ENCODE peak calls at places on chromosomes 3 and 15, in seven cellular contexts. One of them, this sample, is unnamed.

GRCh38 chr15:28919201-28919627 is 33.4 kb downstream of the APBA2 start:
- DNase-seq in GM23338: peak; percentile 35
- DNase-seq in left lung: peak; percentile 65
- DNase-seq in lung: no peak
- DNase-seq in tibial artery: peak; percentile 51
- DNase-seq in MM.1S: no peak
- DNase-seq in heart right ventricle: no peak
- DNase-seq in this sample: no peak

GRCh38 chr3:94862703-94863102 is 799.8 kb downstream of the NSUN3 start:
- DNase-seq in GM23338: peak; percentile 63
- DNase-seq in left lung: no peak
- DNase-seq in lung: no peak
- DNase-seq in tibial artery: no peak
- DNase-seq in MM.1S: peak; percentile 64
- DNase-seq in heart right ventricle: no peak
- DNase-seq in this sample: no peak

GRCh38 chr15:36079021-36079420 is 500.4 kb upstream of the CDIN1 start:
- DNase-seq in GM23338: no peak
- DNase-seq in left lung: no peak
- DNase-seq in lung: no peak
- DNase-seq in tibial artery: no peak
- DNase-seq in MM.1S: no peak
- DNase-seq in heart right ventricle: no peak
- DNase-seq in this sample: no peak

GRCh38 chr15:92047900-92048299 is 194.4 kb downstream of the SLCO3A1 start:
- DNase-seq in GM23338: no peak
- DNase-seq in left lung: no peak
- DNase-seq in lung: no peak
- DNase-seq in tibial artery: no peak
- DNase-seq in MM.1S: no peak
- DNase-seq in heart right ventricle: no peak
- DNase-seq in this sample: no peak

GRCh38 chr3:148815736-148816135 is 11.9 kb upstream of the CPB1 start:
- DNase-seq in GM23338: no peak
- DNase-seq in left lung: no peak
- DNase-seq in lung: no peak
- DNase-seq in tibial artery: no peak
- DNase-seq in MM.1S: no peak
- DNase-seq in heart right ventricle: no peak
- DNase-seq in this sample: no peak

GRCh38 chr15:28101201-28101600 is 2.1 kb upstream of the OCA2 start:
- DNase-seq in GM23338: no peak
- DNase-seq in left lung: peak; percentile 50
- DNase-seq in lung: no peak
- DNase-seq in tibial artery: no peak
- DNase-seq in MM.1S: no peak
- DNase-seq in heart right ventricle: no peak
- DNase-seq in this sample: no peak

GRCh38 chr3:52132930-52133329 is 21.3 kb downstream of the POC1A start:
- DNase-seq in GM23338: no peak
- DNase-seq in left lung: no peak
- DNase-seq in lung: no peak
- DNase-seq in tibial artery: no peak
- DNase-seq in MM.1S: no peak
- DNase-seq in heart right ventricle: no peak
- DNase-seq in this sample: no peak

GRCh38 chr15:91694829-91695205 is 158.7 kb upstream of the SLCO3A1 start:
- DNase-seq in GM23338: no peak
- DNase-seq in left lung: no peak
- DNase-seq in lung: peak; percentile 45
- DNase-seq in tibial artery: peak; percentile 71
- DNase-seq in MM.1S: no peak
- DNase-seq in heart right ventricle: no peak
- DNase-seq in this sample: no peak

GRCh38 chr3:186644683-186645082 is 4.5 kb downstream of the FETUB start:
- DNase-seq in GM23338: no peak
- DNase-seq in left lung: no peak
- DNase-seq in lung: peak; percentile 51
- DNase-seq in tibial artery: no peak
- DNase-seq in MM.1S: no peak
- DNase-seq in heart right ventricle: no peak
- DNase-seq in this sample: no peak

GRCh38 chr15:45638641-45639040 is 3.8 kb downstream of the SQOR start:
- DNase-seq in GM23338: no peak
- DNase-seq in left lung: no peak
- DNase-seq in lung: no peak
- DNase-seq in tibial artery: no peak
- DNase-seq in MM.1S: no peak
- DNase-seq in heart right ventricle: no peak
- DNase-seq in this sample: no peak

GRCh38 chr3:126152458-126152857 is 27.9 kb downstream of the ALDH1L1 start:
- DNase-seq in GM23338: no peak
- DNase-seq in left lung: peak; percentile 43
- DNase-seq in lung: no peak
- DNase-seq in tibial artery: no peak
- DNase-seq in MM.1S: no peak
- DNase-seq in heart right ventricle: no peak
- DNase-seq in this sample: peak; percentile 8

GRCh38 chr15:31202953-31203352 is 101.4 kb upstream of the TRPM1 start:
- DNase-seq in GM23338: no peak
- DNase-seq in left lung: no peak
- DNase-seq in lung: no peak
- DNase-seq in tibial artery: no peak
- DNase-seq in MM.1S: peak; percentile 79
- DNase-seq in heart right ventricle: no peak
- DNase-seq in this sample: no peak

GRCh38 chr15:101528917-101529299 is 39.4 kb upstream of the PCSK6 start:
- DNase-seq in GM23338: no peak
- DNase-seq in left lung: no peak
- DNase-seq in lung: peak; percentile 20
- DNase-seq in tibial artery: no peak
- DNase-seq in MM.1S: no peak
- DNase-seq in heart right ventricle: no peak
- DNase-seq in this sample: no peak

GRCh38 chr3:116059421-116060096 is 385.7 kb downstream of the LSAMP start:
- DNase-seq in GM23338: peak; percentile 52
- DNase-seq in left lung: no peak
- DNase-seq in lung: no peak
- DNase-seq in tibial artery: no peak
- DNase-seq in MM.1S: no peak
- DNase-seq in heart right ventricle: no peak
- DNase-seq in this sample: no peak

GRCh38 chr3:148833223-148833622 is 5.6 kb downstream of the CPB1 start:
- DNase-seq in GM23338: no peak
- DNase-seq in left lung: no peak
- DNase-seq in lung: no peak
- DNase-seq in tibial artery: no peak
- DNase-seq in MM.1S: no peak
- DNase-seq in heart right ventricle: no peak
- DNase-seq in this sample: no peak

GRCh38 chr15:51731549-51732267 is 5.7 kb downstream of the LYSMD2 start:
- DNase-seq in GM23338: peak; percentile 15
- DNase-seq in left lung: no peak
- DNase-seq in lung: no peak
- DNase-seq in tibial artery: no peak
- DNase-seq in MM.1S: peak; percentile 61
- DNase-seq in heart right ventricle: no peak
- DNase-seq in this sample: no peak

GRCh38 chr3:119781330-119782198 is at the start of gene NR1I2:
- DNase-seq in GM23338: peak; percentile 12
- DNase-seq in left lung: no peak
- DNase-seq in lung: no peak
- DNase-seq in tibial artery: no peak
- DNase-seq in MM.1S: no peak
- DNase-seq in heart right ventricle: no peak
- DNase-seq in this sample: no peak

GRCh38 chr15:57388199-57388863 is 12.0 kb downstream of the CGNL1 start:
- DNase-seq in GM23338: no peak
- DNase-seq in left lung: no peak
- DNase-seq in lung: no peak
- DNase-seq in tibial artery: no peak
- DNase-seq in MM.1S: no peak
- DNase-seq in heart right ventricle: no peak
- DNase-seq in this sample: no peak

GRCh38 chr15:29668120-29668602 is 154.1 kb downstream of the TJP1 start:
- DNase-seq in GM23338: peak; percentile 96
- DNase-seq in left lung: no peak
- DNase-seq in lung: peak; percentile 77
- DNase-seq in tibial artery: no peak
- DNase-seq in MM.1S: peak; percentile 84
- DNase-seq in heart right ventricle: peak; percentile 48
- DNase-seq in this sample: peak; percentile 81

GRCh38 chr3:197748597-197749314 is 927 bp upstream of the FYTTD1 start:
- DNase-seq in GM23338: no peak
- DNase-seq in left lung: no peak
- DNase-seq in lung: no peak
- DNase-seq in tibial artery: no peak
- DNase-seq in MM.1S: no peak
- DNase-seq in heart right ventricle: no peak
- DNase-seq in this sample: no peak

GRCh38 chr15:42736178-42736792 is 643 bp downstream of the CDAN1 start:
- DNase-seq in GM23338: peak; percentile 43
- DNase-seq in left lung: no peak
- DNase-seq in lung: no peak
- DNase-seq in tibial artery: no peak
- DNase-seq in MM.1S: peak; percentile 19
- DNase-seq in heart right ventricle: peak; percentile 50
- DNase-seq in this sample: no peak

GRCh38 chr15:75712668-75713337 is at the start of gene CSPG4:
- DNase-seq in GM23338: peak; percentile 84
- DNase-seq in left lung: peak; percentile 82
- DNase-seq in lung: no peak
- DNase-seq in tibial artery: peak; percentile 91
- DNase-seq in MM.1S: no peak
- DNase-seq in heart right ventricle: peak; percentile 73
- DNase-seq in this sample: no peak

GRCh38 chr15:42035362-42035761 is 14.5 kb upstream of the PLA2G4E start:
- DNase-seq in GM23338: peak; percentile 53
- DNase-seq in left lung: no peak
- DNase-seq in lung: peak; percentile 56
- DNase-seq in tibial artery: no peak
- DNase-seq in MM.1S: peak; percentile 25
- DNase-seq in heart right ventricle: no peak
- DNase-seq in this sample: no peak

GRCh38 chr15:35362195-35362829 is 183.7 kb downstream of the DPH6 start:
- DNase-seq in GM23338: no peak
- DNase-seq in left lung: no peak
- DNase-seq in lung: no peak
- DNase-seq in tibial artery: no peak
- DNase-seq in MM.1S: no peak
- DNase-seq in heart right ventricle: no peak
- DNase-seq in this sample: no peak

DNA sequence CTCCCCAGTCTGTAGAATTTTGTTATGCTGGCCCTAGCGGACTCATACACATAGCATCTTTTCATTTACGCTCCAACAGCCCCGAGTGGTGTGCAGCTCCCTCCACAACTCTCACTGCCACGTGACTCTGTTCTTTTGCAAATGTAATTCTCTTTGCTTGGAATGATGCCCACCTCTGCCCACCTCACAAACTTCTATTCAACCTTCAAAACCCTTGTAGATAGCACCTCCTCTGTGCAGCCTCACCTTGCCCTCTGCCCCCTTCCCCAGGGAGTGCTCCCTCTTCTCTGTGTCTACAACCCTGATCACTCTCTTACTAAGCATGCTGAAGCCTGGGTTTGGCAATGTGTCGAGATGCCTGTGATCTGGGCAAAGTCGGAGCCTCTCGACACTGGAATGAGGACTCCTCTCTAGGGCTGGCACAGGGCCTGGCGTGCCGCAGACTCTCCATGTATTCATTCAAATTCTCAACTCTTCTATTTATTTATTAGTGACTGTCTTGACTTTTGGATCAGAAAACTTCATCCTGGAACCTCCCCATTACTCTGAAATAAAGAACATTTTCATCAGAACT is 73.5 kb downstream of the MGLL start:
- DNase-seq in GM23338: no peak
- DNase-seq in left lung: peak; percentile 80
- DNase-seq in lung: peak; percentile 71
- DNase-seq in tibial artery: no peak
- DNase-seq in MM.1S: no peak
- DNase-seq in heart right ventricle: no peak
- DNase-seq in this sample: peak; percentile 44
- H3K4me1 ChIP-seq in GM23338: no peaks in the 10 kb centered on the region
- H3K4me1 ChIP-seq in left lung: peaks cover 66% of the 10 kb centered on the region
- H3K4me1 ChIP-seq in lung: peaks cover 10% of the 10 kb centered on the region
- H3K4me1 ChIP-seq in tibial artery: peaks cover 45% of the 10 kb centered on the region
- H3K4me1 ChIP-seq in MM.1S: peaks cover 23% of the 10 kb centered on the region
- H3K4me1 ChIP-seq in heart right ventricle: peaks cover 56% of the 10 kb centered on the region
- H3K4me1 ChIP-seq in this sample: no peaks in the 10 kb centered on the region

GRCh38 chr15:69032006-69032405 is 17.5 kb downstream of the NOX5 start:
- DNase-seq in GM23338: no peak
- DNase-seq in left lung: no peak
- DNase-seq in lung: no peak
- DNase-seq in tibial artery: no peak
- DNase-seq in MM.1S: no peak
- DNase-seq in heart right ventricle: no peak
- DNase-seq in this sample: no peak
- H3K4me3 ChIP-seq in GM23338: peak overlapping the region; percentile 43
- H3K4me3 ChIP-seq in left lung: no peak overlapping the region
- H3K4me3 ChIP-seq in lung: no peak overlapping the region
- H3K4me3 ChIP-seq in tibial artery: peak overlapping the region; percentile 36
- H3K4me3 ChIP-seq in MM.1S: no peak overlapping the region
- H3K4me3 ChIP-seq in heart right ventricle: no peak overlapping the region
- H3K4me3 ChIP-seq in this sample: peak overlapping the region; percentile 50

DNA sequence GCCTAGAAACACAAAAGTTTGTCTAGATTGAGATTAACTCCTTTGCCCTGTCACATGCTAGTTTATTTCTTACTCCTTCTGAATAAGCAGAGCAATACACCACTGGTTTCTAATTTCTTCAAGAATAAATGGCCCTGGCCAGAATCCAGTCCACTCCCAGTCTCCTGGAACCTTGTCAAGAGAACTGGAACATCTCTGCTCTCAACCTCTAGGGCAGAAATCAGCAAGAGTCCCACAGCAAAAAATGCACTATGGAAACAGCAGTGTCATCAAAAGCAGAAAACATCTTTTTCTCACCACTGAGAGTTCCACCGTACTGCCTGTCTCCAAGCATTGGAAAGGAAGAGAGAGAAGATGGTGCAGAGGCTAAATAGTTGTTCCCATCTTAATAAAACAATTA is 35.9 kb upstream of the PPP2R3A start:
- DNase-seq in GM23338: no peak
- DNase-seq in left lung: no peak
- DNase-seq in lung: no peak
- DNase-seq in tibial artery: no peak
- DNase-seq in MM.1S: no peak
- DNase-seq in heart right ventricle: no peak
- DNase-seq in this sample: no peak
- TF ChIP-seq CTCF in GM23338: no peak
- TF ChIP-seq CTCF in left lung: no peak
- TF ChIP-seq CTCF in lung: no peak
- TF ChIP-seq CTCF in tibial artery: no peak
- TF ChIP-seq CTCF in MM.1S: no peak
- TF ChIP-seq CTCF in heart right ventricle: no peak
- TF ChIP-seq CTCF in this sample: no peak

DNA sequence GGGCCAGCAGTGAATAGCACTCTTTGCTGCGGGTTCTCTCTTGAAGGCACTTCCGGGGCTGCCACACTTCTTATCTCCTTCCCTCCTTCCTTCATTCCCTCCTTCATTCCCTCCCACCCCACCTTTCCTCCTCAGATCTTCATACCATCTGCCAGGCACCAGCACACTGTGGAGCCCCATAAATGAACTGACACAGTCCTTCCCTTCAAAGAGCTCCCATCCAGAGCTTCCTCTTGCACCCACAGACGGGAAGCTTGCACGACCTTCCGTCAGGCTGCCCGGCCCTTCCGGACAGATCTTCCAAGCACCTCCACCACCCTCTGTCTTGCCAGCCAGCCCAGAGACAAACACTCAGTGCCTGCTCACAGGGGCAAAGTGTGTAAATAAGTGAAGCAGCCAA is 65.4 kb upstream of the HERC1 start:
- DNase-seq in GM23338: no peak
- DNase-seq in left lung: peak; percentile 86
- DNase-seq in lung: no peak
- DNase-seq in tibial artery: peak; percentile 64
- DNase-seq in MM.1S: no peak
- DNase-seq in heart right ventricle: no peak
- DNase-seq in this sample: no peak
- H3K4me1 ChIP-seq in GM23338: no peaks in the 10 kb centered on the region
- H3K4me1 ChIP-seq in left lung: peaks cover 53% of the 10 kb centered on the region
- H3K4me1 ChIP-seq in lung: peaks cover 17% of the 10 kb centered on the region
- H3K4me1 ChIP-seq in tibial artery: no peaks in the 10 kb centered on the region
- H3K4me1 ChIP-seq in MM.1S: peaks cover 19% of the 10 kb centered on the region
- H3K4me1 ChIP-seq in heart right ventricle: peaks cover 4% of the 10 kb centered on the region
- H3K4me1 ChIP-seq in this sample: peaks cover 7% of the 10 kb centered on the region

This sample was measured in Peyer's patch.